ENCODE peak calls at places on chromosomes 3 and 15, in eight cellular contexts. B is body of pancreas; N is fibroblast of lung; W is retinal pigment epithelial cell; M is NCI-H2081; S is activated CD4-positive, CD25-positive, alpha-beta regulatory T cell treated with anti-CD3 and anti-CD28 coated beads, Interleukin-2, amount 50 U/mL, for 16 hours; H is Panc1; L is activated CD8-positive, alpha-beta memory T cell treated with anti-CD3 and anti-CD28 coated beads for 1 hour. E is an unnamed sample.

GRCh38 chr3:190496859-190497258 is 17.0 kb upstream of the IL1RAP start:
- DNase-seq in B (no peak), N (no peak), W (no peak), M (no peak), S (no peak), H (no peak), L (no peak), E (no peak)

GRCh38 chr15:25739687-25740121 is 123.4 kb downstream of the ATP10A start:
- DNase-seq in B (no peak), N (peak; percentile 60), W (no peak), M (peak; percentile 63), S (no peak), H (no peak), L (peak; percentile 11), E (no peak)

GRCh38 chr3:52537165-52537635 is 795 bp downstream of the UQCC5 start:
- DNase-seq in B (no peak), N (no peak), W (no peak), M (no peak), S (no peak), H (no peak), L (no peak), E (no peak)

GRCh38 chr15:90087454-90088154 is 14.7 kb downstream of the IDH2 start:
- DNase-seq in B (peak; percentile 86), N (peak; percentile 38), W (no peak), M (no peak), S (no peak), H (no peak), L (no peak), E (no peak)

GRCh38 chr3:125191256-125191655 is 21.3 kb downstream of the SLC12A8 start:
- DNase-seq in B (no peak), N (peak; percentile 31), W (no peak), M (no peak), S (no peak), H (no peak), L (no peak), E (no peak)

GRCh38 chr3:55678521-55679216 is 191.6 kb upstream of the WNT5A start:
- DNase-seq in B (no peak), N (no peak), W (no peak), M (no peak), S (no peak), H (no peak), L (no peak), E (no peak)

GRCh38 chr3:189714991-189715961 is 84.1 kb downstream of the TP63 start:
- DNase-seq in B (no peak), N (peak; percentile 32), W (peak; percentile 60), M (no peak), S (no peak), H (no peak), L (no peak), E (no peak)

GRCh38 chr15:64180235-64180824 is 17.5 kb upstream of the PPIB start:
- DNase-seq in B (no peak), N (no peak), W (no peak), M (no peak), S (no peak), H (no peak), L (no peak), E (no peak)

GRCh38 chr3:134447371-134447770 is 38.4 kb downstream of the ANAPC13 start:
- DNase-seq in B (no peak), N (no peak), W (no peak), M (no peak), S (no peak), H (no peak), L (no peak), E (no peak)

GRCh38 chr15:88630141-88630721 is 8.6 kb upstream of the ISG20 start:
- DNase-seq in B (no peak), N (no peak), W (no peak), M (no peak), S (no peak), H (no peak), L (no peak), E (no peak)

GRCh38 chr3:102481050-102481449 is 46.2 kb downstream of the ZPLD1 start:
- DNase-seq in B (no peak), N (no peak), W (no peak), M (no peak), S (no peak), H (no peak), L (no peak), E (peak; percentile 46)

GRCh38 chr15:68055224-68055705 is 1.1 kb downstream of the PIAS1 start:
- DNase-seq in B (peak; percentile 26), N (peak; percentile 56), W (no peak), M (peak; percentile 12), S (peak; percentile 44), H (no peak), L (no peak), E (peak; percentile 39)

GRCh38 chr3:23723930-23724329 is 81.8 kb upstream of the UBE2E1 start:
- DNase-seq in B (no peak), N (no peak), W (no peak), M (no peak), S (no peak), H (no peak), L (no peak), E (no peak)

GRCh38 chr3:42014949-42015533 is 53.1 kb upstream of the ULK4 start:
- DNase-seq in B (peak; percentile 25), N (peak; percentile 35), W (no peak), M (no peak), S (no peak), H (no peak), L (no peak), E (no peak)

GRCh38 chr15:55937040-55937439 is 56.4 kb downstream of the NEDD4 start:
- DNase-seq in B (no peak), N (peak; percentile 82), W (no peak), M (no peak), S (no peak), H (no peak), L (no peak), E (no peak)

GRCh38 chr15:64911317-64912186 is at the start of gene ANKDD1A:
- DNase-seq in B (peak; percentile 51), N (peak; percentile 28), W (no peak), M (peak; percentile 55), S (no peak), H (no peak), L (no peak), E (no peak)

GRCh38 chr3:49198611-49199230 is 27.3 kb downstream of the KLHDC8B start:
- DNase-seq in B (no peak), N (no peak), W (no peak), M (no peak), S (no peak), H (no peak), L (no peak), E (no peak)

GRCh38 chr15:65824941-65825544 is 33.0 kb upstream of the DENND4A start:
- DNase-seq in B (no peak), N (peak; percentile 58), W (no peak), M (no peak), S (no peak), H (no peak), L (no peak), E (no peak)

GRCh38 chr15:75891895-75892294 is 11.8 kb upstream of the FBXO22 start:
- DNase-seq in B (no peak), N (peak; percentile 85), W (no peak), M (no peak), S (no peak), H (no peak), L (no peak), E (peak; percentile 68)

GRCh38 chr3:155335955-155336354 is 42.5 kb upstream of the STRIT1 start:
- DNase-seq in B (no peak), N (no peak), W (no peak), M (no peak), S (no peak), H (no peak), L (no peak), E (no peak)

GRCh38 chr15:90933310-90933709 is 961 bp upstream of the HDDC3 start:
- DNase-seq in B (no peak), N (no peak), W (no peak), M (no peak), S (no peak), H (no peak), L (no peak), E (no peak)

GRCh38 chr3:99768808-99769501 is 48.7 kb upstream of the CMSS1 start:
- DNase-seq in B (no peak), N (no peak), W (no peak), M (no peak), S (no peak), H (no peak), L (no peak), E (no peak)

GRCh38 chr3:194073926-194074325 is 62.0 kb upstream of the HES1 start:
- DNase-seq in B (no peak), N (no peak), W (no peak), M (no peak), S (no peak), H (no peak), L (no peak), E (no peak)

GRCh38 chr3:125245521-125245920 is 33.0 kb upstream of the SLC12A8 start:
- DNase-seq in B (no peak), N (no peak), W (no peak), M (no peak), S (no peak), H (no peak), L (no peak), E (no peak)

GRCh38 chr3:121488628-121489027 is 57.2 kb downstream of the POLQ start:
- DNase-seq in B (no peak), N (no peak), W (no peak), M (no peak), S (no peak), H (no peak), L (no peak), E (no peak)

GRCh38 chr3:57063027-57063426 is 2.6 kb downstream of the SPATA12 start:
- DNase-seq in B (no peak), N (no peak), W (no peak), M (no peak), S (no peak), H (no peak), L (no peak), E (no peak)

GRCh38 chr3:15523660-15524417 is 2.3 kb upstream of the COLQ start:
- DNase-seq in B (no peak), N (no peak), W (peak; percentile 14), M (no peak), S (no peak), H (no peak), L (no peak), E (no peak)

E was measured in epithelial cell of proximal tubule.